ENCODE peak calls at places on chromosomes 11 and 22, in four cellular contexts. R, H, D and I are unnamed samples.

GRCh38 chr11:134752964-134753804 is 341.1 kb upstream of the B3GAT1 start:
- DNase-seq in D (no peak), H (no peak), R (no peak), I (no peak)

GRCh38 chr22:36351921-36352774 is 35.6 kb downstream of the MYH9 start:
- DNase-seq in D (peak), R (no peak), H (no peak), I (no peak)

GRCh38 chr11:110092577-110093406 is at the start of gene ZC3H12C:
- DNase-seq in D (peak), R (no peak), H (peak), I (peak)

GRCh38 chr11:128879817-128880216 is 11.3 kb upstream of the KCNJ5 start:
- DNase-seq in R (no peak), H (no peak), D (no peak), I (no peak)

GRCh38 chr11:23974046-23974445 is 522.8 kb upstream of the LUZP2 start:
- DNase-seq in D (no peak), H (no peak), R (no peak), I (no peak)

GRCh38 chr11:63839508-63840355 is 822 bp downstream of the MARK2 start:
- DNase-seq in D (no peak), R (no peak), H (peak), I (no peak)

GRCh38 chr11:7251836-7252682 is at the start of gene SYT9:
- DNase-seq in D (peak), H (peak), R (no peak), I (no peak)

GRCh38 chr11:61854206-61854875 is 26.2 kb downstream of the FADS2 start:
- DNase-seq in H (no peak), D (no peak), R (no peak), I (no peak)

GRCh38 chr22:45240137-45240809 is 421 bp downstream of the KIAA0930 start:
- DNase-seq in R (no peak), D (no peak), H (peak), I (no peak)

GRCh38 chr11:122727101-122727929 is 71.8 kb downstream of the UBASH3B start:
- DNase-seq in D (no peak), H (no peak), R (no peak), I (no peak)

GRCh38 chr11:78551066-78551465 is 23.6 kb downstream of the NARS2 start:
- DNase-seq in D (no peak), H (no peak), R (no peak), I (no peak)

GRCh38 chr11:68495330-68495729 is 34.8 kb downstream of the PPP6R3 start:
- DNase-seq in R (no peak), D (no peak), H (no peak), I (no peak)

GRCh38 chr11:77147668-77148321 is 19.7 kb downstream of the MYO7A start:
- DNase-seq in H (peak), D (no peak), R (no peak), I (no peak)

GRCh38 chr11:14908214-14908880 is 16.3 kb upstream of the CYP2R1 start:
- DNase-seq in R (no peak), H (peak), D (peak), I (peak)

GRCh38 chr11:14506532-14506931 is 6.9 kb upstream of the COPB1 start:
- DNase-seq in R (no peak), H (no peak), D (no peak), I (peak)

GRCh38 chr11:19632435-19632834 is 80.2 kb upstream of the NAV2 start:
- DNase-seq in R (no peak), D (no peak), H (no peak), I (peak)

GRCh38 chr11:99693941-99694492 is 673.3 kb downstream of the CNTN5 start:
- DNase-seq in D (peak), H (no peak), R (no peak), I (peak)

GRCh38 chr11:75513250-75513649 is 12.5 kb downstream of the GDPD5 start:
- DNase-seq in R (no peak), H (no peak), D (peak), I (peak)

GRCh38 chr22:45876136-45877035 is 100.6 kb downstream of the WNT7B start:
- DNase-seq in H (no peak), R (no peak), D (no peak), I (no peak)

GRCh38 chr11:111532365-111532709 is 8.2 kb upstream of the LAYN start:
- DNase-seq in R (no peak), H (no peak), D (no peak), I (no peak)

GRCh38 chr22:18028817-18029527 is 4.6 kb upstream of the MICAL3 start:
- DNase-seq in D (no peak), H (no peak), R (no peak), I (no peak)

GRCh38 chr11:109960831-109961230 is 132.4 kb upstream of the ZC3H12C start:
- DNase-seq in D (no peak), H (no peak), R (no peak), I (peak)

GRCh38 chr11:8543278-8543677 is 50.8 kb downstream of the STK33 start:
- DNase-seq in H (no peak), D (no peak), R (no peak), I (no peak)

GRCh38 chr22:17108256-17109112 is 12.7 kb downstream of the TMEM121B start:
- DNase-seq in H (no peak), D (no peak), R (no peak), I (no peak)

GRCh38 chr11:78688460-78688859 is 113.8 kb upstream of the NARS2 start:
- DNase-seq in H (no peak), D (no peak), R (no peak), I (no peak)

DNA sequence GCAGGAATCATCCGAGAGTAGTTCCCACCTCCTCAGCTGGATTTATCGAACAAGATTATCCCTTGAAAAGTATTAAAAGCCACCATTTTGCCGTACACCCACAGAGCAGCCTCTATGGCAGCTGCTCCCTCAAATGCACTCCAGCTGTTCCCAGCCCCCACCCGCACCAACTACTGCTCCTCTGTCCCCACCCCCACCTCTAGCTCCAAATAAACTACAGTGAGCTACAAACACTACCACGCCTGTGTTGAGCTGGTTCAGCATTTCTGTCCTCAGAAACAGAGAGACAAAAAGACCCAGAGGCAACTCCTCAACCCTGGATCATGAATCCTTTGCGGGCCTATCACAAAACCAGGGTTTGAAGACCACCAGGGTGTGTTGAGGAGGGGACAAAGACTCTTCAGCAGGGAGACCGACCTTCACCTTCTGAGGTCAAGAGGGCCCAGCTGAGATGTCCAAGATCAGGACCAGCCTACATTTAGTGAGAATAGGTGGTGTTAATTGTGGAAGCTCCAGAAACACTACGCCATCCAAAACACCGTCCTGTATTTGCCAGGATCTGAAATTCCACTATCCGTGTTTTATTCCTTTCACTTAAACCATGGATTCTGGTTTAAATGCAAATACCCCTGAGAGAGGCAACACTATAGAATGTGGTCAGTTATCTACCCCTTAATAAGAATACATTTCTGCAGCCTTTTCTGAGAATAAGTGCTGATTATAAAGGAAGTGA is 195.9 kb downstream of the DSCAML1 start:
- DNase-seq in H (no peak), D (no peak), R (no peak), I (no peak)
- TF ChIP-seq SMC3 in H (no peak), D (no peak), R (no peak), I (no peak)

GRCh38 chr22:30077279-30077678 is 3.0 kb upstream of the HORMAD2 start:
- DNase-seq in D (no peak), R (no peak), H (no peak), I (no peak)

GRCh38 chr22:30078320-30079311 is 1.6 kb upstream of the HORMAD2 start:
- DNase-seq in D (no peak), H (no peak), R (peak), I (no peak)

GRCh38 chr22:30080805-30081204 is 541 bp downstream of the HORMAD2 start:
- DNase-seq in R (no peak), H (no peak), D (no peak), I (no peak)

GRCh38 chr22:30074994-30075393 is 5.3 kb upstream of the HORMAD2 start:
- DNase-seq in R (no peak), D (no peak), H (no peak), I (no peak)

GRCh38 chr22:30079952-30080533 is at the start of gene HORMAD2:
- DNase-seq in D (no peak), H (no peak), R (no peak), I (no peak)
- TF ChIP-seq ELK1 in D (no peak), H (no peak), R (no peak), I (no peak)

GRCh38 chr11:126163779-126164178 is 47.7 kb downstream of the RPUSD4 start:
- DNase-seq in D (no peak), R (no peak), H (no peak), I (no peak)
- TF ChIP-seq SMC3 in D (no peak), R (no peak), H (no peak), I (no peak)

GRCh38 chr22:43187171-43188099 is 501 bp upstream of the TTLL12 start:
- DNase-seq in R (peak), H (peak), D (peak), I (peak)

GRCh38 chr22:43185860-43186261 is 1.1 kb downstream of the TTLL12 start:
- DNase-seq in D (no peak), R (no peak), H (no peak), I (peak)

GRCh38 chr22:43183496-43184263 is 3.3 kb downstream of the TTLL12 start:
- DNase-seq in D (no peak), H (peak), R (no peak), I (peak)

GRCh38 chr22:43188829-43189545 is 2.1 kb upstream of the TTLL12 start:
- DNase-seq in D (no peak), H (no peak), R (no peak), I (no peak)

GRCh38 chr22:43186272-43187170 is at the start of gene TTLL12:
- DNase-seq in H (peak), R (no peak), D (peak), I (peak)
- TF ChIP-seq ELK1 in H (no peak), R (no peak), D (no peak), I (no peak)

GRCh38 chr11:65133724-65134123 is 595 bp downstream of the SYVN1 start:
- DNase-seq in D (no peak), H (no peak), R (no peak), I (no peak)
- TF ChIP-seq SMC3 in D (no peak), H (no peak), R (no peak), I (no peak)